ENCODE peak calls at places on chromosomes 12 and 14, in seven cellular contexts. R, B, F, Z, I, C and U are unnamed samples.

GRCh38 chr12:124761876-124762275 is 101.8 kb downstream of the SCARB1 start:
- DNase-seq in C (no peak), F (no peak), R (no peak), B (no peak), Z (no peak), I (no peak), U (no peak)

GRCh38 chr12:68166317-68166830 is 6.8 kb upstream of the IFNG start:
- DNase-seq in F (no peak), B (no peak), I (no peak), C (no peak), R (no peak), Z (no peak), U (no peak)

GRCh38 chr14:89137514-89138163 is 279.4 kb downstream of the FOXN3 start:
- DNase-seq in I (no peak), Z (no peak), R (peak; percentile 94), F (peak; percentile 84), C (no peak), B (no peak), U (no peak)

GRCh38 chr12:63064080-63064479 is 86.9 kb downstream of the AVPR1A start:
- DNase-seq in B (no peak), C (no peak), Z (no peak), R (peak; percentile 24), F (no peak), I (no peak), U (no peak)

GRCh38 chr14:50025776-50026175 is 90.6 kb downstream of the VCPKMT start:
- DNase-seq in C (no peak), B (no peak), F (no peak), R (peak; percentile 75), Z (peak; percentile 31), I (no peak), U (no peak)

GRCh38 chr12:42756841-42757661 is 167.5 kb upstream of the PRICKLE1 start:
- DNase-seq in C (no peak), R (peak; percentile 98), I (no peak), Z (peak; percentile 39), F (no peak), B (no peak), U (no peak)

GRCh38 chr12:119693006-119693405 is 25.1 kb downstream of the PRKAB1 start:
- DNase-seq in F (no peak), I (no peak), R (peak; percentile 17), C (no peak), Z (peak; percentile 62), B (no peak), U (no peak)

GRCh38 chr12:103097496-103097895 is 140.0 kb downstream of the ASCL1 start:
- DNase-seq in C (no peak), Z (no peak), R (no peak), F (no peak), I (no peak), B (no peak), U (no peak)

GRCh38 chr14:75088566-75089373 is 19.3 kb downstream of the ZC2HC1C start:
- DNase-seq in R (peak; percentile 52), Z (no peak), I (no peak), F (no peak), C (no peak), B (peak; percentile 67), U (peak; percentile 22)

DNA sequence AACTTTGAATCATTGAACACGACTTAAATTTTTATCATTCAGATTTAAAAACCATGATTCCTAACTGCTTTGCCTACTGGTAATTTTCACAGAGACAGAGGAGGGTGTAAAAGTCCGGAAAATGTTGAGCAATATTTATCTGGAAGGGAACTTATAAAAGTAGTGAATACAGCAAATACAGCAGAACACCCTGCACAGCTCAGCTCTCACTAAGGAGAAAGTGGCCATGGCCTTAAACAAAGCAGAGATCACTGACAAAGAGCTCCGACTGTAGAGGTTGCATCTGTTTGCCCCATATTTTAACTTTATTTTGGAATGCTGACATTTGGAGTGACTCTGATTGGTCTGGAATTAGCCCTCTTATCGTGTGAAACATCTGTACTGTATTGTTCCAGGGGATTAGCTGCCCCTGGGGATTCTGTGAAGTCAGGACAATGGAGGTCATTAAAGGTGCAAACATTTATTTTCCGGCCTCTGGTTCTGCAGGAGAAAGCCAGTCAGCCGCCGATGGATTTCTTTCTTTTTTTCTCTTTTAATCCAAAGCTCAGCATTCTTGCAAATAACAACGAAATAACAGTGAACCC is 1275.6 kb upstream of the FLRT2 start:
- DNase-seq in C (no peak), Z (no peak), I (no peak), B (no peak), R (no peak), F (no peak), U (no peak)
- H3K9me3 ChIP-seq in C (no peaks in the 10 kb centered on the region), Z (no peaks in the 10 kb centered on the region), I (no peaks in the 10 kb centered on the region), B (no peaks in the 10 kb centered on the region), R (peaks cover 2% of the 10 kb centered on the region), F (no peaks in the 10 kb centered on the region), U (no peaks in the 10 kb centered on the region)

DNA sequence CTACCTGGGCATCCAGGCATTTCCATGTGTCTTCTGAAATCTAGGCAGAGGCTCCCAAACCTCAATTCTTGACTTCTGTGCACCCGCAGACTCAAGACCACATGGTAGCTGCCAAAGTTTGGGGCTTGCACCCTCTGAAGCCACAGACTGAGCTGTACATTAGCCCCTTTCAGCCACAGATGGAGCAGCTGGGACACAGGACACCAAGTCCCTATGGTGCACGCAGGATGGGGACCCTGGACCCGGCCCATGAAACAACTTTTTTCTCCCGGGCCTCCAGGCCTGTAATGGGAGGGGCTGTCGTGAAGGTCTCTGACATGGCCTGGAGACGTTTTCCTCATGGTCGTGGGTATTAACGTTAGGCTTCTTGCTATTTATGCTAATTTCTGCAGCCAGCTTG is 330.0 kb downstream of the RERGL start:
- DNase-seq in B (no peak), Z (no peak), I (no peak), F (no peak), C (no peak), R (no peak), U (no peak)
- H3K9me3 ChIP-seq in B (no peaks in the 10 kb centered on the region), Z (no peaks in the 10 kb centered on the region), I (no peaks in the 10 kb centered on the region), F (peaks cover 4% of the 10 kb centered on the region), C (no peaks in the 10 kb centered on the region), R (no peaks in the 10 kb centered on the region), U (no peaks in the 10 kb centered on the region)

DNA sequence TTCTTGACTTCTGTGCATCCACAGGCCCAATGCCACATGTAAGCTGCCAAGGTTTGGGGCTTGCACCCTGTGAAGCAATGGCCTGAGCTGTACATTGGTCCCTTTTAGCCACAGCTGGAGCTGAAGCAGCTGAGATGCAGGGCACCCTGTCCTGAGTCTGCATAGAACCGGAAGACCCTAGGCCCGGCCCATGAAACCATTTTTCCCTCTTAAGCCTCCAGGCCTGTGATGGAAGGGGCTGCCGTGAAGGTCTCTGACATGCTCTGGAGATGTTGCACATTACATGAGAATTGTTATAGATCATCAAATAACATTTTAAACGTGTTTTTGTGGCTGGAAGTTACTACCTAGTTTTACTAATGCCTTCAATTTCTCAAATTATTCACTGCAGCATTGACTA is 188.7 kb downstream of the RPAP3 start:
- DNase-seq in C (no peak), I (no peak), F (no peak), R (no peak), Z (no peak), B (no peak), U (no peak)
- H3K9me3 ChIP-seq in C (no peaks in the 10 kb centered on the region), I (no peaks in the 10 kb centered on the region), F (no peaks in the 10 kb centered on the region), R (peaks cover 6% of the 10 kb centered on the region), Z (no peaks in the 10 kb centered on the region), B (peaks cover 4% of the 10 kb centered on the region), U (no peaks in the 10 kb centered on the region)

GRCh38 chr12:130079254-130079653 is 83.0 kb upstream of the FZD10 start:
- DNase-seq in B (no peak), R (no peak), F (no peak), C (no peak), I (no peak), Z (no peak), U (no peak)

GRCh38 chr12:130080205-130080604 is 82.1 kb upstream of the FZD10 start:
- DNase-seq in Z (no peak), I (no peak), F (no peak), C (no peak), R (no peak), B (no peak), U (no peak)

GRCh38 chr12:130076752-130077151 is 85.5 kb upstream of the FZD10 start:
- DNase-seq in Z (no peak), R (no peak), F (no peak), B (no peak), I (no peak), C (no peak), U (no peak)

GRCh38 chr12:130081420-130081819 is 80.8 kb upstream of the FZD10 start:
- DNase-seq in C (no peak), I (no peak), R (no peak), B (no peak), Z (no peak), F (no peak), U (no peak)

DNA sequence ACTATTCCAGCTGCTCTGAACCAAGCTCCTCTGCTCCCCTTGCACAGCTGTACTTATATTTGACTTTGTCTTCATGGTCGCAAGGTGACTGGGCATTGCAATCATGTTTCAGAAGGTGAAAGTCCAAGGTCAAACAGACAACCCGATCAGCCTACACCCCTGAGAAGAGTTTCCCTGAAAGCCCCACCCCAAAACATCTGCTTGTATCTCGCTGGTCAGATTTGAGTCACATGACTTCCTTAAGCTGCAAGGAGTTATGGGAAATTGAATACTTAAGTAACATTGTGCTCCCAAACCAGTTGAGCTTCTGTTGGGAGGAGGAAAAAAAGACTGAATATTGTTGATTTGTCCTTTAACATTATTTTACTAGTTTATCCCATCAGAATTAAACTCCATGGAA is 83.4 kb upstream of the FZD10 start:
- DNase-seq in C (no peak), Z (no peak), R (no peak), I (no peak), F (no peak), B (no peak), U (no peak)
- H3K9me3 ChIP-seq in C (no peaks in the 10 kb centered on the region), Z (no peaks in the 10 kb centered on the region), R (peaks cover 33% of the 10 kb centered on the region), I (no peaks in the 10 kb centered on the region), F (no peaks in the 10 kb centered on the region), B (peaks cover 2% of the 10 kb centered on the region), U (no peaks in the 10 kb centered on the region)

GRCh38 chr14:105069887-105070759 is 4.9 kb upstream of the GPR132 start:
- DNase-seq in B (peak; percentile 39), R (no peak), Z (no peak), F (peak; percentile 61), C (no peak), I (no peak), U (no peak)
- H3K9me3 ChIP-seq in B (no peaks in the 10 kb centered on the region), R (no peaks in the 10 kb centered on the region), Z (no peaks in the 10 kb centered on the region), F (no peaks in the 10 kb centered on the region), C (no peaks in the 10 kb centered on the region), I (no peaks in the 10 kb centered on the region), U (no peaks in the 10 kb centered on the region)